ENCODE peak calls at places on chromosomes 7 and 10, in seven cellular contexts. I, F, N, Z, R, G and W are unnamed samples.
A peak's percentile ranks its signal among the peaks of the same experiment; 100 is the strongest.

GRCh38 chr7:56092789-56093531 is at the start of gene PHKG1:
- DNase-seq in R (peak; percentile 61), N (no peak), I (no peak), F (peak; percentile 74), Z (no peak), G (peak; percentile 33), W (peak; percentile 84)

GRCh38 chr10:80896076-80896475 is 358.4 kb downstream of the SH2D4B start:
- DNase-seq in I (no peak), G (no peak), N (no peak), F (no peak), Z (no peak), R (no peak), W (no peak)

GRCh38 chr7:2497500-2498336 is 21.5 kb upstream of the GRIFIN start:
- DNase-seq in G (no peak), N (no peak), I (no peak), R (no peak), Z (no peak), F (no peak), W (no peak)

GRCh38 chr7:76998263-76998666 is 33.9 kb downstream of the SPDYE17 start:
- DNase-seq in R (no peak), I (no peak), Z (no peak), N (no peak), F (peak; percentile 32), G (no peak), W (no peak)

GRCh38 chr7:45421826-45422225 is 152.3 kb upstream of the ADCY1 start:
- DNase-seq in Z (no peak), F (no peak), R (no peak), N (no peak), G (no peak), I (no peak), W (no peak)

GRCh38 chr10:101758858-101759257 is 17.1 kb downstream of the FGF8 start:
- DNase-seq in G (no peak), N (no peak), F (no peak), R (no peak), Z (no peak), I (no peak), W (no peak)

GRCh38 chr10:36187382-36188042 is 545.4 kb upstream of the FZD8 start:
- DNase-seq in Z (no peak), F (no peak), I (no peak), R (no peak), G (no peak), N (no peak), W (no peak)

GRCh38 chr7:17384400-17384799 is 85.9 kb downstream of the AHR start:
- DNase-seq in I (no peak), R (no peak), G (no peak), N (no peak), Z (no peak), F (no peak), W (no peak)

GRCh38 chr10:18949391-18949790 is 99.2 kb upstream of the MALRD1 start:
- DNase-seq in R (no peak), I (no peak), Z (no peak), G (no peak), F (no peak), N (no peak), W (no peak)

DNA sequence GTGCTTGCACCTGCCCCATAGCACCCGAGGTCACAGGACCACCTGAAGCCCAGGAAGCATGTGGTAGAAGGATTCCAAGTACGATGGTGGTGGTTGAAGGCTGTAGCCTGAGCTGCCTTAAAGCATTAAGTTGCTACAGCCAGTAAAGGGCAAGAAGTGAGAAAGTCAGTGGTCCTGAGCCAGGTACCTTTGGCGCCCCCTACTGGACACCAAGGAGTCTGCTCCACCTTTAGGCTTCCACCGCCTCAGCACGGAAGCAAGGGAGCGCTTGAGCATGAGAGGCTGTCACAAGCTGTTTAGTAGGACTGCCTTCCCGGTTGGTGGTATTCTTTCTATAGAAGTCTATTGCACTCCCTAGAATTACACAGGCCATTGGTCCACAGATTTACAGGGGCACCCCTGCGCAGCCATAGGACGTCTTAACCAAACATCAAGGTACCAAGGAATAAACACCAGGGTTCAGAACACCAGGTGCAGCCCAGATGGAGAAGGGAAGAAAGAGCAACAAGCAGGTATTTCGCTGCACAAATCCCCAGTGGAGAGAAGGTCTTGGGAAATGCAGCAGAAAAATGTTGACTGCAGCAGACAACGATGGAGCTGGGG is 2.2 kb downstream of the CRTAC1 start:
- DNase-seq in F (peak; percentile 75), N (no peak), G (peak; percentile 33), I (peak; percentile 34), R (peak; percentile 71), Z (peak; percentile 37), W (no peak)
- TF ChIP-seq JUND in F (no peak), N (no peak), G (no peak), I (no peak), R (no peak), Z (no peak), W (no peak)

DNA sequence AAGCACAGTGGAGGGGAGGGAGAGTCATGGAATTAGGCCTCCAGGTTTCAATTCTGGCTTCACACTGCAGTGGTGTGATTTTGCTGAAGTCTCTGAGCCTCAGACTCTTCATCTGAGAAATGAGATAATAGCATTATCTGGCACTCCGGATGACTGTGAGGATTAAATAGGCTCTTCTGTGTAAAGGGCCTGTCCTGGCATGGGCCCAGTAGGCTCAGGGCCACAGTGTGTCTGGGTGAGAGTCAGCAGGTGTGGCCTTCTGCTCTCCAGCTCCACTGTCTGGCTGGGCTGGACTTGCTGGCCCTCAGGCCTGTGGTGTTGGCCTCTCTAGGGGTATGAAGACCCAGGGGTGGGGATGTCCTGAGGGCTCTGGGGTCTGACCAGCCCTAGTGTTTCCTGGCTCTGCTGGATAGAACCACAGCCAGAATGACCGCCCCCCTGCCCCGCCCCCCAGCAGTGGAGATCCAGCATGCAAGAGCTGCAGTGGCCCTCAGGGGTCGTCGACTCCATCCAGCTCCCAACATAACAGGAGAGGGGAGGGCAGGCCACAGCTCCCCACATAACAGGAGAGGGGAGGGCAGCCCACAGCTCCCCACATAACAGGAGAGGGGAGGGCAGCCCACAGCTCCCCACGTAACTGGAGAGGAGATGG is 178.6 kb downstream of the RPS24 start:
- DNase-seq in N (no peak), F (peak; percentile 73), G (no peak), R (peak; percentile 13), I (no peak), Z (no peak), W (no peak)
- TF ChIP-seq JUND in N (no peak), F (no peak), G (no peak), R (no peak), I (no peak), Z (no peak), W (no peak)

GRCh38 chr7:122584852-122585251 is 114.1 kb downstream of the RNF133 start:
- DNase-seq in Z (no peak), R (no peak), N (no peak), F (no peak), I (no peak), G (no peak), W (no peak)
- TF ChIP-seq JUND in Z (no peak), R (no peak), N (no peak), F (no peak), I (no peak), G (no peak), W (no peak)

DNA sequence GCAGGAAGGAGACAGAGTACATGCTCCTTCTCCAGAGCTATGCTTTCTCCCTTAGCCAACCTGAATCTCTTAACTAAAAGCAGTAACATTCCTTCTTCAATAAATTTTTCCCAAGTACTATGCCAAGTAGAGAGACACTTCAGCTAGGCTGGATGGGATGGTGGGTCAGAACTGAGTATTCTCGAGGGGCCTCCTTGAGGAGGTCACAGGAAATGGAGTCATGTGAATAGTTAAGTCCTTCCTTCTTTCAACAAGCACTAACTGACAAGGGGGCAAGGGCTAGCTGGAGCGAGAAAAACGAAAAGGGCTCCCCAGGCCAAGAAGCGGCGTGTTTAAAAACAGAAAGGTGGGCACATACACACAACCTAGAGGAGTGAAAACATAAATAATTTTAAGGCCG is 5.5 kb downstream of the RSU1 start:
- DNase-seq in R (no peak), Z (no peak), I (no peak), N (no peak), G (no peak), F (no peak), W (no peak)
- TF ChIP-seq JUND in R (no peak), Z (no peak), I (no peak), N (no peak), G (no peak), F (no peak), W (no peak)

GRCh38 chr10:78316451-78316931 is 282.8 kb downstream of the RPS24 start:
- DNase-seq in G (no peak), N (no peak), Z (no peak), R (no peak), I (no peak), F (no peak), W (no peak)
- TF ChIP-seq JUND in G (no peak), N (no peak), Z (no peak), R (no peak), I (no peak), F (no peak), W (no peak)

GRCh38 chr7:38316733-38317360 is 43.4 kb upstream of the TARP start:
- DNase-seq in I (no peak), R (no peak), Z (no peak), F (no peak), N (no peak), G (no peak), W (no peak)

GRCh38 chr7:38318241-38318640 is 44.8 kb upstream of the TARP start:
- DNase-seq in F (no peak), R (no peak), G (no peak), Z (no peak), I (no peak), N (no peak), W (no peak)

GRCh38 chr7:38312776-38313175 is 39.3 kb upstream of the TARP start:
- DNase-seq in F (no peak), I (no peak), G (no peak), R (no peak), Z (no peak), N (no peak), W (no peak)

GRCh38 chr7:38317457-38318037 is 44.1 kb upstream of the TARP start:
- DNase-seq in G (no peak), F (no peak), I (no peak), R (no peak), Z (no peak), N (no peak), W (no peak)

DNA sequence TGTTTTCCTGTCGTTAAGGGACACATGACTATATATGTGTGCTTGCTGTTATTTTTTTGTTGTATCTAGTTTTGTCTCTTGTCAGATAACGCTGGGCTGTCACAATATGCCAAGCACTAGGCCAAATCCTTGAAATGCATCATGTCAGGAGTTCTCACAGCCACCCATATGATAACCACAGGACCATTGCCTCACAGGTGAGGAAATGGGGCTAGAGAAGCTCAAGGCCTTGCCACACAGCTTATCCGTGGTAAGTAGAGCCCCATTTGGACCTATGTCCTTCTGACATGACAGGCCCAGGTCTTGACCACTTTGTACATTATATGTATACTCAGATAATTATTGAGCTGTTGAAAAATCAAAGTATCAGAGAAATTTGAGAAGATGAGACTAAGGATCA is 42.0 kb upstream of the TARP start:
- DNase-seq in F (no peak), Z (no peak), N (no peak), G (no peak), R (no peak), I (no peak), W (no peak)
- TF ChIP-seq JUND in F (no peak), Z (no peak), N (no peak), G (no peak), R (no peak), I (no peak), W (no peak)

GRCh38 chr10:113169111-113169510 is 219.1 kb downstream of the TCF7L2 start:
- DNase-seq in N (no peak), F (no peak), Z (no peak), R (no peak), G (no peak), I (no peak), W (no peak)
- TF ChIP-seq JUND in N (no peak), F (no peak), Z (no peak), R (no peak), G (no peak), I (no peak), W (no peak)